ENCODE peak calls at places on chromosomes 6 and 20, in ten cellular contexts. One of them, this sample, is unnamed.

GRCh38 chr6:43900560-43901329 is 130.7 kb downstream of the VEGFA start:
- ATAC-seq in Right ventricle myocardium inferior: no peak
- ATAC-seq in PC-3: no peak
- ATAC-seq in activated T-cell treated with anti-CD3 and anti-CD28 coated beads, Interleukin-2, amount 50 U/mL, for 4 hours: no peak
- ATAC-seq in heart left ventricle: no peak
- ATAC-seq in activated naive CD8-positive, alpha-beta T cell treated with anti-CD3 and anti-CD28 coated beads, Interleukin-2, amount 10 ng/mL, durations not matched to agents 7 days and 5 days: no peak
- ATAC-seq in upper lobe of right lung: no peak
- ATAC-seq in CD8-positive, alpha-beta T cell: no peak
- ATAC-seq in natural killer cell: no peak
- ATAC-seq in left ventricle myocardium superior: no peak
- ATAC-seq in this sample: no peak

GRCh38 chr6:53192590-53193232 is 44.1 kb upstream of the GCM1 start:
- ATAC-seq in Right ventricle myocardium inferior: peak; percentile 54
- ATAC-seq in PC-3: peak; percentile 57
- ATAC-seq in heart left ventricle: no peak
- ATAC-seq in natural killer cell: no peak
- ATAC-seq in CD8-positive, alpha-beta T cell: no peak
- ATAC-seq in upper lobe of right lung: peak; percentile 33
- ATAC-seq in activated naive CD8-positive, alpha-beta T cell treated with anti-CD3 and anti-CD28 coated beads, Interleukin-2, amount 10 ng/mL, durations not matched to agents 7 days and 5 days: no peak
- ATAC-seq in activated T-cell treated with anti-CD3 and anti-CD28 coated beads, Interleukin-2, amount 50 U/mL, for 4 hours: no peak
- ATAC-seq in left ventricle myocardium superior: peak; percentile 54
- ATAC-seq in this sample: no peak

GRCh38 chr6:156163311-156163710 is 613.9 kb upstream of the ARID1B start:
- ATAC-seq in Right ventricle myocardium inferior: no peak
- ATAC-seq in natural killer cell: no peak
- ATAC-seq in CD8-positive, alpha-beta T cell: peak; percentile 71
- ATAC-seq in activated T-cell treated with anti-CD3 and anti-CD28 coated beads, Interleukin-2, amount 50 U/mL, for 4 hours: no peak
- ATAC-seq in PC-3: no peak
- ATAC-seq in left ventricle myocardium superior: no peak
- ATAC-seq in heart left ventricle: no peak
- ATAC-seq in upper lobe of right lung: no peak
- ATAC-seq in activated naive CD8-positive, alpha-beta T cell treated with anti-CD3 and anti-CD28 coated beads, Interleukin-2, amount 10 ng/mL, durations not matched to agents 7 days and 5 days: peak; percentile 47
- ATAC-seq in this sample: peak; percentile 19

GRCh38 chr6:70375166-70375565 is 38.1 kb upstream of the FAM135A start:
- ATAC-seq in CD8-positive, alpha-beta T cell: no peak
- ATAC-seq in activated naive CD8-positive, alpha-beta T cell treated with anti-CD3 and anti-CD28 coated beads, Interleukin-2, amount 10 ng/mL, durations not matched to agents 7 days and 5 days: no peak
- ATAC-seq in activated T-cell treated with anti-CD3 and anti-CD28 coated beads, Interleukin-2, amount 50 U/mL, for 4 hours: no peak
- ATAC-seq in heart left ventricle: no peak
- ATAC-seq in Right ventricle myocardium inferior: no peak
- ATAC-seq in left ventricle myocardium superior: no peak
- ATAC-seq in natural killer cell: no peak
- ATAC-seq in upper lobe of right lung: no peak
- ATAC-seq in PC-3: peak; percentile 82
- ATAC-seq in this sample: no peak

GRCh38 chr6:100467144-100468012 is 2.7 kb upstream of the SIM1 start:
- ATAC-seq in left ventricle myocardium superior: no peak
- ATAC-seq in upper lobe of right lung: no peak
- ATAC-seq in PC-3: no peak
- ATAC-seq in activated naive CD8-positive, alpha-beta T cell treated with anti-CD3 and anti-CD28 coated beads, Interleukin-2, amount 10 ng/mL, durations not matched to agents 7 days and 5 days: no peak
- ATAC-seq in natural killer cell: no peak
- ATAC-seq in CD8-positive, alpha-beta T cell: no peak
- ATAC-seq in activated T-cell treated with anti-CD3 and anti-CD28 coated beads, Interleukin-2, amount 50 U/mL, for 4 hours: no peak
- ATAC-seq in heart left ventricle: no peak
- ATAC-seq in Right ventricle myocardium inferior: no peak
- ATAC-seq in this sample: no peak

GRCh38 chr6:161901740-161902426 is 628.0 kb upstream of the AGPAT4 start:
- ATAC-seq in PC-3: no peak
- ATAC-seq in activated naive CD8-positive, alpha-beta T cell treated with anti-CD3 and anti-CD28 coated beads, Interleukin-2, amount 10 ng/mL, durations not matched to agents 7 days and 5 days: no peak
- ATAC-seq in left ventricle myocardium superior: no peak
- ATAC-seq in activated T-cell treated with anti-CD3 and anti-CD28 coated beads, Interleukin-2, amount 50 U/mL, for 4 hours: no peak
- ATAC-seq in heart left ventricle: no peak
- ATAC-seq in CD8-positive, alpha-beta T cell: no peak
- ATAC-seq in natural killer cell: no peak
- ATAC-seq in Right ventricle myocardium inferior: no peak
- ATAC-seq in upper lobe of right lung: no peak
- ATAC-seq in this sample: no peak

GRCh38 chr6:113383701-113384100 is 473.4 kb upstream of the MARCKS start:
- ATAC-seq in heart left ventricle: no peak
- ATAC-seq in activated T-cell treated with anti-CD3 and anti-CD28 coated beads, Interleukin-2, amount 50 U/mL, for 4 hours: no peak
- ATAC-seq in PC-3: no peak
- ATAC-seq in activated naive CD8-positive, alpha-beta T cell treated with anti-CD3 and anti-CD28 coated beads, Interleukin-2, amount 10 ng/mL, durations not matched to agents 7 days and 5 days: no peak
- ATAC-seq in Right ventricle myocardium inferior: no peak
- ATAC-seq in natural killer cell: no peak
- ATAC-seq in CD8-positive, alpha-beta T cell: no peak
- ATAC-seq in upper lobe of right lung: no peak
- ATAC-seq in left ventricle myocardium superior: no peak
- ATAC-seq in this sample: no peak

GRCh38 chr20:12762725-12763124 is 246.0 kb upstream of the SPTLC3 start:
- ATAC-seq in PC-3: no peak
- ATAC-seq in natural killer cell: no peak
- ATAC-seq in upper lobe of right lung: no peak
- ATAC-seq in activated T-cell treated with anti-CD3 and anti-CD28 coated beads, Interleukin-2, amount 50 U/mL, for 4 hours: no peak
- ATAC-seq in Right ventricle myocardium inferior: peak; percentile 39
- ATAC-seq in activated naive CD8-positive, alpha-beta T cell treated with anti-CD3 and anti-CD28 coated beads, Interleukin-2, amount 10 ng/mL, durations not matched to agents 7 days and 5 days: no peak
- ATAC-seq in CD8-positive, alpha-beta T cell: no peak
- ATAC-seq in left ventricle myocardium superior: peak; percentile 51
- ATAC-seq in heart left ventricle: no peak
- ATAC-seq in this sample: no peak

GRCh38 chr20:3238616-3239025 is 369 bp downstream of the SLC4A11 start:
- ATAC-seq in left ventricle myocardium superior: no peak
- ATAC-seq in upper lobe of right lung: peak; percentile 29
- ATAC-seq in CD8-positive, alpha-beta T cell: peak; percentile 74
- ATAC-seq in Right ventricle myocardium inferior: no peak
- ATAC-seq in activated T-cell treated with anti-CD3 and anti-CD28 coated beads, Interleukin-2, amount 50 U/mL, for 4 hours: peak; percentile 66
- ATAC-seq in PC-3: peak; percentile 23
- ATAC-seq in activated naive CD8-positive, alpha-beta T cell treated with anti-CD3 and anti-CD28 coated beads, Interleukin-2, amount 10 ng/mL, durations not matched to agents 7 days and 5 days: peak; percentile 69
- ATAC-seq in heart left ventricle: no peak
- ATAC-seq in natural killer cell: peak; percentile 75
- ATAC-seq in this sample: peak; percentile 57

GRCh38 chr20:19427913-19428800 is 215.7 kb downstream of the SLC24A3 start:
- ATAC-seq in heart left ventricle: no peak
- ATAC-seq in CD8-positive, alpha-beta T cell: no peak
- ATAC-seq in activated naive CD8-positive, alpha-beta T cell treated with anti-CD3 and anti-CD28 coated beads, Interleukin-2, amount 10 ng/mL, durations not matched to agents 7 days and 5 days: no peak
- ATAC-seq in left ventricle myocardium superior: no peak
- ATAC-seq in natural killer cell: no peak
- ATAC-seq in PC-3: no peak
- ATAC-seq in Right ventricle myocardium inferior: no peak
- ATAC-seq in upper lobe of right lung: peak; percentile 74
- ATAC-seq in activated T-cell treated with anti-CD3 and anti-CD28 coated beads, Interleukin-2, amount 50 U/mL, for 4 hours: no peak
- ATAC-seq in this sample: no peak

GRCh38 chr6:16352258-16352635 is 113.9 kb downstream of the GMPR start:
- ATAC-seq in natural killer cell: no peak
- ATAC-seq in Right ventricle myocardium inferior: peak; percentile 55
- ATAC-seq in CD8-positive, alpha-beta T cell: no peak
- ATAC-seq in activated naive CD8-positive, alpha-beta T cell treated with anti-CD3 and anti-CD28 coated beads, Interleukin-2, amount 10 ng/mL, durations not matched to agents 7 days and 5 days: no peak
- ATAC-seq in upper lobe of right lung: no peak
- ATAC-seq in PC-3: no peak
- ATAC-seq in left ventricle myocardium superior: peak; percentile 74
- ATAC-seq in activated T-cell treated with anti-CD3 and anti-CD28 coated beads, Interleukin-2, amount 50 U/mL, for 4 hours: no peak
- ATAC-seq in heart left ventricle: peak; percentile 11
- ATAC-seq in this sample: no peak

GRCh38 chr20:32332614-32333013 is 25.5 kb upstream of the ASXL1 start:
- ATAC-seq in PC-3: peak; percentile 77
- ATAC-seq in heart left ventricle: no peak
- ATAC-seq in CD8-positive, alpha-beta T cell: no peak
- ATAC-seq in left ventricle myocardium superior: peak; percentile 29
- ATAC-seq in Right ventricle myocardium inferior: no peak
- ATAC-seq in activated naive CD8-positive, alpha-beta T cell treated with anti-CD3 and anti-CD28 coated beads, Interleukin-2, amount 10 ng/mL, durations not matched to agents 7 days and 5 days: no peak
- ATAC-seq in activated T-cell treated with anti-CD3 and anti-CD28 coated beads, Interleukin-2, amount 50 U/mL, for 4 hours: peak; percentile 11
- ATAC-seq in upper lobe of right lung: peak; percentile 9
- ATAC-seq in natural killer cell: no peak
- ATAC-seq in this sample: peak; percentile 17

GRCh38 chr6:157755752-157756411 is 67.2 kb upstream of the SNX9 start:
- ATAC-seq in activated T-cell treated with anti-CD3 and anti-CD28 coated beads, Interleukin-2, amount 50 U/mL, for 4 hours: peak; percentile 83
- ATAC-seq in activated naive CD8-positive, alpha-beta T cell treated with anti-CD3 and anti-CD28 coated beads, Interleukin-2, amount 10 ng/mL, durations not matched to agents 7 days and 5 days: peak; percentile 24
- ATAC-seq in Right ventricle myocardium inferior: no peak
- ATAC-seq in natural killer cell: no peak
- ATAC-seq in CD8-positive, alpha-beta T cell: peak; percentile 69
- ATAC-seq in left ventricle myocardium superior: no peak
- ATAC-seq in PC-3: no peak
- ATAC-seq in upper lobe of right lung: no peak
- ATAC-seq in heart left ventricle: no peak
- ATAC-seq in this sample: peak; percentile 79

GRCh38 chr6:56713285-56713684 is 70.6 kb upstream of the DST start:
- ATAC-seq in Right ventricle myocardium inferior: peak; percentile 75
- ATAC-seq in activated T-cell treated with anti-CD3 and anti-CD28 coated beads, Interleukin-2, amount 50 U/mL, for 4 hours: no peak
- ATAC-seq in upper lobe of right lung: peak; percentile 90
- ATAC-seq in natural killer cell: no peak
- ATAC-seq in heart left ventricle: peak; percentile 67
- ATAC-seq in CD8-positive, alpha-beta T cell: no peak
- ATAC-seq in activated naive CD8-positive, alpha-beta T cell treated with anti-CD3 and anti-CD28 coated beads, Interleukin-2, amount 10 ng/mL, durations not matched to agents 7 days and 5 days: no peak
- ATAC-seq in PC-3: peak; percentile 77
- ATAC-seq in left ventricle myocardium superior: peak; percentile 86
- ATAC-seq in this sample: no peak

GRCh38 chr6:137044366-137045220 is at the start of gene IL20RA:
- ATAC-seq in upper lobe of right lung: peak; percentile 77
- ATAC-seq in heart left ventricle: no peak
- ATAC-seq in natural killer cell: peak; percentile 77
- ATAC-seq in activated T-cell treated with anti-CD3 and anti-CD28 coated beads, Interleukin-2, amount 50 U/mL, for 4 hours: peak; percentile 58
- ATAC-seq in left ventricle myocardium superior: peak; percentile 80
- ATAC-seq in Right ventricle myocardium inferior: peak; percentile 68
- ATAC-seq in PC-3: peak; percentile 54
- ATAC-seq in activated naive CD8-positive, alpha-beta T cell treated with anti-CD3 and anti-CD28 coated beads, Interleukin-2, amount 10 ng/mL, durations not matched to agents 7 days and 5 days: peak; percentile 62
- ATAC-seq in CD8-positive, alpha-beta T cell: peak; percentile 58
- ATAC-seq in this sample: peak; percentile 34

GRCh38 chr20:50572922-50573777 is 63.0 kb downstream of the PTPN1 start:
- ATAC-seq in Right ventricle myocardium inferior: peak; percentile 30
- ATAC-seq in left ventricle myocardium superior: peak; percentile 64
- ATAC-seq in activated T-cell treated with anti-CD3 and anti-CD28 coated beads, Interleukin-2, amount 50 U/mL, for 4 hours: no peak
- ATAC-seq in upper lobe of right lung: peak; percentile 65
- ATAC-seq in heart left ventricle: peak; percentile 12
- ATAC-seq in natural killer cell: no peak
- ATAC-seq in PC-3: no peak
- ATAC-seq in CD8-positive, alpha-beta T cell: no peak
- ATAC-seq in activated naive CD8-positive, alpha-beta T cell treated with anti-CD3 and anti-CD28 coated beads, Interleukin-2, amount 10 ng/mL, durations not matched to agents 7 days and 5 days: no peak
- ATAC-seq in this sample: no peak

GRCh38 chr6:121418346-121418745 is 17.1 kb upstream of the GJA1 start:
- ATAC-seq in PC-3: no peak
- ATAC-seq in upper lobe of right lung: no peak
- ATAC-seq in natural killer cell: no peak
- ATAC-seq in heart left ventricle: no peak
- ATAC-seq in Right ventricle myocardium inferior: no peak
- ATAC-seq in CD8-positive, alpha-beta T cell: no peak
- ATAC-seq in activated T-cell treated with anti-CD3 and anti-CD28 coated beads, Interleukin-2, amount 50 U/mL, for 4 hours: no peak
- ATAC-seq in left ventricle myocardium superior: no peak
- ATAC-seq in activated naive CD8-positive, alpha-beta T cell treated with anti-CD3 and anti-CD28 coated beads, Interleukin-2, amount 10 ng/mL, durations not matched to agents 7 days and 5 days: no peak
- ATAC-seq in this sample: no peak

GRCh38 chr20:54133434-54134427 is 40.1 kb downstream of the CYP24A1 start:
- ATAC-seq in activated naive CD8-positive, alpha-beta T cell treated with anti-CD3 and anti-CD28 coated beads, Interleukin-2, amount 10 ng/mL, durations not matched to agents 7 days and 5 days: no peak
- ATAC-seq in upper lobe of right lung: peak; percentile 31
- ATAC-seq in heart left ventricle: no peak
- ATAC-seq in activated T-cell treated with anti-CD3 and anti-CD28 coated beads, Interleukin-2, amount 50 U/mL, for 4 hours: no peak
- ATAC-seq in Right ventricle myocardium inferior: no peak
- ATAC-seq in CD8-positive, alpha-beta T cell: no peak
- ATAC-seq in natural killer cell: no peak
- ATAC-seq in PC-3: peak; percentile 74
- ATAC-seq in left ventricle myocardium superior: peak; percentile 34
- ATAC-seq in this sample: no peak

GRCh38 chr20:53149184-53149651 is 177.1 kb downstream of the TSHZ2 start:
- ATAC-seq in heart left ventricle: no peak
- ATAC-seq in PC-3: no peak
- ATAC-seq in activated T-cell treated with anti-CD3 and anti-CD28 coated beads, Interleukin-2, amount 50 U/mL, for 4 hours: no peak
- ATAC-seq in natural killer cell: no peak
- ATAC-seq in upper lobe of right lung: no peak
- ATAC-seq in CD8-positive, alpha-beta T cell: no peak
- ATAC-seq in left ventricle myocardium superior: no peak
- ATAC-seq in activated naive CD8-positive, alpha-beta T cell treated with anti-CD3 and anti-CD28 coated beads, Interleukin-2, amount 10 ng/mL, durations not matched to agents 7 days and 5 days: no peak
- ATAC-seq in Right ventricle myocardium inferior: no peak
- ATAC-seq in this sample: no peak

GRCh38 chr20:53942121-53942816 is 128.1 kb downstream of the BCAS1 start:
- ATAC-seq in upper lobe of right lung: no peak
- ATAC-seq in PC-3: no peak
- ATAC-seq in CD8-positive, alpha-beta T cell: no peak
- ATAC-seq in left ventricle myocardium superior: no peak
- ATAC-seq in activated naive CD8-positive, alpha-beta T cell treated with anti-CD3 and anti-CD28 coated beads, Interleukin-2, amount 10 ng/mL, durations not matched to agents 7 days and 5 days: no peak
- ATAC-seq in Right ventricle myocardium inferior: no peak
- ATAC-seq in natural killer cell: no peak
- ATAC-seq in activated T-cell treated with anti-CD3 and anti-CD28 coated beads, Interleukin-2, amount 50 U/mL, for 4 hours: no peak
- ATAC-seq in heart left ventricle: no peak
- ATAC-seq in this sample: no peak

GRCh38 chr6:63673692-63674091 is 38.1 kb downstream of the PHF3 start:
- ATAC-seq in activated T-cell treated with anti-CD3 and anti-CD28 coated beads, Interleukin-2, amount 50 U/mL, for 4 hours: no peak
- ATAC-seq in natural killer cell: no peak
- ATAC-seq in Right ventricle myocardium inferior: no peak
- ATAC-seq in heart left ventricle: no peak
- ATAC-seq in CD8-positive, alpha-beta T cell: no peak
- ATAC-seq in upper lobe of right lung: no peak
- ATAC-seq in left ventricle myocardium superior: no peak
- ATAC-seq in PC-3: no peak
- ATAC-seq in activated naive CD8-positive, alpha-beta T cell treated with anti-CD3 and anti-CD28 coated beads, Interleukin-2, amount 10 ng/mL, durations not matched to agents 7 days and 5 days: no peak
- ATAC-seq in this sample: no peak

GRCh38 chr20:53859684-53860083 is 210.7 kb downstream of the BCAS1 start:
- ATAC-seq in activated T-cell treated with anti-CD3 and anti-CD28 coated beads, Interleukin-2, amount 50 U/mL, for 4 hours: no peak
- ATAC-seq in activated naive CD8-positive, alpha-beta T cell treated with anti-CD3 and anti-CD28 coated beads, Interleukin-2, amount 10 ng/mL, durations not matched to agents 7 days and 5 days: no peak
- ATAC-seq in left ventricle myocardium superior: peak; percentile 95
- ATAC-seq in upper lobe of right lung: peak; percentile 81
- ATAC-seq in heart left ventricle: peak; percentile 85
- ATAC-seq in natural killer cell: no peak
- ATAC-seq in Right ventricle myocardium inferior: peak; percentile 90
- ATAC-seq in PC-3: no peak
- ATAC-seq in CD8-positive, alpha-beta T cell: no peak
- ATAC-seq in this sample: no peak

GRCh38 chr6:42692151-42692911 is 30.1 kb downstream of the PRPH2 start:
- ATAC-seq in PC-3: no peak
- ATAC-seq in Right ventricle myocardium inferior: no peak
- ATAC-seq in CD8-positive, alpha-beta T cell: peak; percentile 14
- ATAC-seq in upper lobe of right lung: peak; percentile 79
- ATAC-seq in activated naive CD8-positive, alpha-beta T cell treated with anti-CD3 and anti-CD28 coated beads, Interleukin-2, amount 10 ng/mL, durations not matched to agents 7 days and 5 days: peak; percentile 43
- ATAC-seq in left ventricle myocardium superior: peak; percentile 34
- ATAC-seq in heart left ventricle: no peak
- ATAC-seq in natural killer cell: no peak
- ATAC-seq in activated T-cell treated with anti-CD3 and anti-CD28 coated beads, Interleukin-2, amount 50 U/mL, for 4 hours: peak; percentile 43
- ATAC-seq in this sample: peak; percentile 55

GRCh38 chr6:106509420-106510089 is 119.7 kb downstream of the RTN4IP1 start:
- ATAC-seq in Right ventricle myocardium inferior: no peak
- ATAC-seq in activated T-cell treated with anti-CD3 and anti-CD28 coated beads, Interleukin-2, amount 50 U/mL, for 4 hours: no peak
- ATAC-seq in natural killer cell: peak; percentile 10
- ATAC-seq in activated naive CD8-positive, alpha-beta T cell treated with anti-CD3 and anti-CD28 coated beads, Interleukin-2, amount 10 ng/mL, durations not matched to agents 7 days and 5 days: no peak
- ATAC-seq in upper lobe of right lung: no peak
- ATAC-seq in left ventricle myocardium superior: no peak
- ATAC-seq in PC-3: no peak
- ATAC-seq in CD8-positive, alpha-beta T cell: peak; percentile 46
- ATAC-seq in heart left ventricle: no peak
- ATAC-seq in this sample: no peak